ENCODE peak calls at places on chromosomes 2 and 18, in six cellular contexts. S is naive B cell; M is fibroblast of pulmonary artery; X is T-cell; C is activated CD8-positive, alpha-beta memory T cell treated with anti-CD3 and anti-CD28 coated beads for 1 hour; L is left lobe of liver. K is an unnamed sample.

GRCh38 chr2:49254401-49254800 is 100.1 kb upstream of the FSHR start:
- DNase-seq in S (no peak), M (no peak), X (no peak), C (no peak), L (no peak), K (no peak)

GRCh38 chr2:197121255-197121654 is 189.3 kb downstream of the ANKRD44 start:
- DNase-seq in S (no peak), M (no peak), X (no peak), C (no peak), L (no peak), K (no peak)

GRCh38 chr2:10240161-10240681 is 62.5 kb upstream of the HPCAL1 start:
- DNase-seq in S (no peak), M (no peak), X (no peak), C (no peak), L (no peak), K (no peak)

GRCh38 chr2:97730245-97730644 is 16.9 kb downstream of the ZAP70 start:
- DNase-seq in S (no peak), M (peak; percentile 33), X (no peak), C (no peak), L (no peak), K (no peak)

GRCh38 chr2:186641807-186642321 is 52.0 kb upstream of the FAM171B start:
- DNase-seq in S (peak; percentile 2), M (peak; percentile 88), X (no peak), C (no peak), L (no peak), K (peak; percentile 53)

GRCh38 chr18:23640023-23640422 is 22.7 kb downstream of the ANKRD29 start:
- DNase-seq in S (no peak), M (no peak), X (no peak), C (no peak), L (no peak), K (no peak)

GRCh38 chr2:141959941-141960340 is 170.9 kb downstream of the LRP1B start:
- DNase-seq in S (no peak), M (no peak), X (no peak), C (no peak), L (no peak), K (no peak)

GRCh38 chr2:47964722-47965434 is 58.6 kb upstream of the FBXO11 start:
- DNase-seq in S (no peak), M (no peak), X (no peak), C (no peak), L (no peak), K (no peak)

GRCh38 chr18:74388227-74388626 is 68.9 kb downstream of the DIPK1C start:
- DNase-seq in S (no peak), M (no peak), X (no peak), C (no peak), L (no peak), K (no peak)

GRCh38 chr2:64192570-64193192 is 48.5 kb upstream of the PELI1 start:
- DNase-seq in S (no peak), M (peak; percentile 48), X (no peak), C (no peak), L (peak; percentile 63), K (no peak)

GRCh38 chr2:59737313-59737712 is 816.1 kb downstream of the BCL11A start:
- DNase-seq in S (no peak), M (no peak), X (no peak), C (no peak), L (no peak), K (no peak)

GRCh38 chr2:180442860-180443644 is 436.0 kb upstream of the CWC22 start:
- DNase-seq in S (no peak), M (no peak), X (no peak), C (no peak), L (no peak), K (no peak)

GRCh38 chr2:82330104-82330503 is 2025.6 kb upstream of the LRRTM1 start:
- DNase-seq in S (no peak), M (no peak), X (no peak), C (no peak), L (no peak), K (no peak)

GRCh38 chr2:157644776-157645175 is 16.1 kb upstream of the ACVR1C start:
- DNase-seq in S (no peak), M (no peak), X (no peak), C (no peak), L (no peak), K (no peak)

GRCh38 chr2:36659872-36660312 is 36.6 kb upstream of the VIT start:
- DNase-seq in S (no peak), M (no peak), X (no peak), C (no peak), L (no peak), K (no peak)

GRCh38 chr2:139891636-139892035 is 1111.4 kb upstream of the NXPH2 start:
- DNase-seq in S (no peak), M (no peak), X (no peak), C (no peak), L (no peak), K (no peak)

GRCh38 chr2:240236217-240237111 is 96.0 kb upstream of the OTOS start:
- DNase-seq in S (no peak), M (no peak), X (no peak), C (no peak), L (peak; percentile 44), K (no peak)

GRCh38 chr2:144374163-144374661 is 145.7 kb downstream of the ZEB2 start:
- DNase-seq in S (peak; percentile 5), M (no peak), X (no peak), C (no peak), L (no peak), K (no peak)

GRCh38 chr2:237438082-237438925 is 24.3 kb upstream of the COL6A3 start:
- DNase-seq in S (no peak), M (no peak), X (no peak), C (no peak), L (no peak), K (no peak)

GRCh38 chr2:27713201-27713600 is 49.5 kb downstream of the SLC4A1AP start:
- DNase-seq in S (no peak), M (no peak), X (no peak), C (no peak), L (peak; percentile 12), K (no peak)

GRCh38 chr18:62524443-62525200 is 1.8 kb downstream of the ZCCHC2 start:
- DNase-seq in S (peak; percentile 73), M (peak; percentile 45), X (peak; percentile 41), C (no peak), L (peak; percentile 72), K (peak; percentile 60)

GRCh38 chr2:164778723-164779122 is 62.9 kb downstream of the COBLL1 start:
- DNase-seq in S (no peak), M (no peak), X (no peak), C (no peak), L (no peak), K (no peak)

GRCh38 chr2:54724150-54724559 is 693 bp downstream of the EML6 start:
- DNase-seq in S (no peak), M (peak; percentile 21), X (no peak), C (no peak), L (no peak), K (no peak)

GRCh38 chr2:10211822-10212438 is 89.4 kb downstream of the RRM2 start:
- DNase-seq in S (no peak), M (no peak), X (no peak), C (no peak), L (no peak), K (no peak)

GRCh38 chr2:217972490-217972889 is 30.3 kb downstream of the TNS1 start:
- DNase-seq in S (no peak), M (peak; percentile 47), X (no peak), C (no peak), L (no peak), K (no peak)

GRCh38 chr18:28201056-28201455 is 24.1 kb upstream of the CDH2 start:
- DNase-seq in S (no peak), M (no peak), X (no peak), C (no peak), L (no peak), K (no peak)

GRCh38 chr2:234686088-234686890 is 189.4 kb upstream of the ARL4C start:
- DNase-seq in S (no peak), M (peak; percentile 57), X (no peak), C (no peak), L (no peak), K (no peak)

K was measured in OCI-LY7.